ENCODE peak calls at places on chromosomes 5 and 9, in five cellular contexts. One of them, this sample, is unnamed.

GRCh38 chr9:128203024-128203841 is at the start of gene DNM1:
- DNase-seq in C1 segment of cervical spinal cord: peak; percentile 20
- DNase-seq in NCI-H2171 treated with DMSO at 0.1 percent for 48 hours: peak; percentile 75
- DNase-seq in mammary epithelial cell: peak; percentile 38
- DNase-seq in LoVo: peak; percentile 81
- DNase-seq in this sample: no peak

GRCh38 chr5:6505415-6505763 is 56.7 kb downstream of the UBE2QL1 start:
- DNase-seq in C1 segment of cervical spinal cord: no peak
- DNase-seq in NCI-H2171 treated with DMSO at 0.1 percent for 48 hours: no peak
- DNase-seq in mammary epithelial cell: no peak
- DNase-seq in LoVo: no peak
- DNase-seq in this sample: no peak

GRCh38 chr9:97737429-97737828 is 40.3 kb upstream of the XPA start:
- DNase-seq in mammary epithelial cell: no peak
- DNase-seq in C1 segment of cervical spinal cord: no peak
- DNase-seq in LoVo: no peak
- DNase-seq in NCI-H2171 treated with DMSO at 0.1 percent for 48 hours: peak; percentile 91
- DNase-seq in this sample: no peak

GRCh38 chr5:36029914-36030313 is 36.8 kb downstream of the UGT3A2 start:
- DNase-seq in C1 segment of cervical spinal cord: peak; percentile 17
- DNase-seq in NCI-H2171 treated with DMSO at 0.1 percent for 48 hours: no peak
- DNase-seq in LoVo: no peak
- DNase-seq in mammary epithelial cell: no peak
- DNase-seq in this sample: no peak

GRCh38 chr5:119269061-119269579 is 86.7 kb upstream of the TNFAIP8 start:
- DNase-seq in LoVo: peak; percentile 28
- DNase-seq in mammary epithelial cell: peak; percentile 50
- DNase-seq in C1 segment of cervical spinal cord: no peak
- DNase-seq in NCI-H2171 treated with DMSO at 0.1 percent for 48 hours: peak; percentile 44
- DNase-seq in this sample: no peak

GRCh38 chr5:33223563-33224305 is 217.0 kb upstream of the TARS1 start:
- DNase-seq in C1 segment of cervical spinal cord: no peak
- DNase-seq in mammary epithelial cell: no peak
- DNase-seq in NCI-H2171 treated with DMSO at 0.1 percent for 48 hours: no peak
- DNase-seq in LoVo: no peak
- DNase-seq in this sample: no peak

GRCh38 chr5:169416583-169417196 is 115.8 kb upstream of the SLIT3 start:
- DNase-seq in NCI-H2171 treated with DMSO at 0.1 percent for 48 hours: peak; percentile 72
- DNase-seq in C1 segment of cervical spinal cord: no peak
- DNase-seq in mammary epithelial cell: peak; percentile 86
- DNase-seq in LoVo: no peak
- DNase-seq in this sample: peak; percentile 50

GRCh38 chr9:82645591-82645990 is 417.4 kb downstream of the RASEF start:
- DNase-seq in C1 segment of cervical spinal cord: no peak
- DNase-seq in NCI-H2171 treated with DMSO at 0.1 percent for 48 hours: peak; percentile 16
- DNase-seq in LoVo: no peak
- DNase-seq in mammary epithelial cell: peak; percentile 12
- DNase-seq in this sample: no peak

GRCh38 chr9:84862786-84863185 is 193.3 kb downstream of the NTRK2 start:
- DNase-seq in mammary epithelial cell: peak; percentile 67
- DNase-seq in NCI-H2171 treated with DMSO at 0.1 percent for 48 hours: no peak
- DNase-seq in C1 segment of cervical spinal cord: no peak
- DNase-seq in LoVo: peak; percentile 5
- DNase-seq in this sample: no peak

GRCh38 chr5:152376871-152377270 is 28.2 kb downstream of the NMUR2 start:
- DNase-seq in NCI-H2171 treated with DMSO at 0.1 percent for 48 hours: no peak
- DNase-seq in mammary epithelial cell: no peak
- DNase-seq in C1 segment of cervical spinal cord: peak; percentile 11
- DNase-seq in LoVo: no peak
- DNase-seq in this sample: no peak

GRCh38 chr5:5422819-5423515 is 490 bp downstream of the ICE1 start:
- DNase-seq in mammary epithelial cell: peak; percentile 5
- DNase-seq in NCI-H2171 treated with DMSO at 0.1 percent for 48 hours: no peak
- DNase-seq in C1 segment of cervical spinal cord: no peak
- DNase-seq in LoVo: no peak
- DNase-seq in this sample: no peak

GRCh38 chr9:129079829-129080228 is 1.1 kb upstream of the DOLPP1 start:
- DNase-seq in NCI-H2171 treated with DMSO at 0.1 percent for 48 hours: no peak
- DNase-seq in LoVo: no peak
- DNase-seq in mammary epithelial cell: no peak
- DNase-seq in C1 segment of cervical spinal cord: no peak
- DNase-seq in this sample: no peak

GRCh38 chr5:43556857-43557593 is at the start of gene PAIP1:
- DNase-seq in NCI-H2171 treated with DMSO at 0.1 percent for 48 hours: peak; percentile 92
- DNase-seq in C1 segment of cervical spinal cord: peak; percentile 84
- DNase-seq in mammary epithelial cell: peak; percentile 90
- DNase-seq in LoVo: peak; percentile 90
- DNase-seq in this sample: peak; percentile 68

GRCh38 chr5:159459951-159460538 is 129.8 kb upstream of the IL12B start:
- DNase-seq in NCI-H2171 treated with DMSO at 0.1 percent for 48 hours: no peak
- DNase-seq in LoVo: no peak
- DNase-seq in C1 segment of cervical spinal cord: no peak
- DNase-seq in mammary epithelial cell: peak; percentile 21
- DNase-seq in this sample: no peak

GRCh38 chr5:143985832-143986485 is 174.0 kb downstream of the HMHB1 start:
- DNase-seq in C1 segment of cervical spinal cord: no peak
- DNase-seq in LoVo: peak; percentile 80
- DNase-seq in mammary epithelial cell: peak; percentile 87
- DNase-seq in NCI-H2171 treated with DMSO at 0.1 percent for 48 hours: no peak
- DNase-seq in this sample: no peak

GRCh38 chr5:176175101-176175852 is 62.9 kb upstream of the SIMC1 start:
- DNase-seq in mammary epithelial cell: no peak
- DNase-seq in C1 segment of cervical spinal cord: no peak
- DNase-seq in LoVo: no peak
- DNase-seq in NCI-H2171 treated with DMSO at 0.1 percent for 48 hours: no peak
- DNase-seq in this sample: no peak

GRCh38 chr9:136902259-136902821 is 16.0 kb downstream of the TRAF2 start:
- DNase-seq in C1 segment of cervical spinal cord: no peak
- DNase-seq in mammary epithelial cell: peak; percentile 90
- DNase-seq in NCI-H2171 treated with DMSO at 0.1 percent for 48 hours: no peak
- DNase-seq in LoVo: no peak
- DNase-seq in this sample: no peak

GRCh38 chr5:73911761-73912393 is 285.9 kb downstream of the ARHGEF28 start:
- DNase-seq in C1 segment of cervical spinal cord: no peak
- DNase-seq in NCI-H2171 treated with DMSO at 0.1 percent for 48 hours: peak; percentile 91
- DNase-seq in mammary epithelial cell: no peak
- DNase-seq in LoVo: no peak
- DNase-seq in this sample: peak; percentile 94

GRCh38 chr5:78504726-78505431 is 143.7 kb downstream of the LHFPL2 start:
- DNase-seq in NCI-H2171 treated with DMSO at 0.1 percent for 48 hours: peak; percentile 76
- DNase-seq in LoVo: peak; percentile 17
- DNase-seq in mammary epithelial cell: peak; percentile 99
- DNase-seq in C1 segment of cervical spinal cord: peak; percentile 71
- DNase-seq in this sample: peak; percentile 76

This sample was measured in DMS 273 treated with DMSO at 0.1 percent for 48 hours.